ENCODE peak calls at places on chromosomes 3 and 15, in seven cellular contexts. L, C, J, A, W, G and S are unnamed samples.

GRCh38 chr3:43773273-43774104 is 82.8 kb downstream of the ABHD5 start:
- DNase-seq in C (peak; percentile 16), W (no peak), L (no peak), A (peak; percentile 22), G (no peak), J (peak; percentile 69), S (peak; percentile 85)

GRCh38 chr3:187878776-187879524 is 133.7 kb upstream of the BCL6 start:
- DNase-seq in J (no peak), C (peak; percentile 42), G (peak; percentile 26), L (no peak), W (no peak), A (no peak), S (no peak)

GRCh38 chr3:172098698-172099494 is 59.5 kb downstream of the FNDC3B start:
- DNase-seq in J (peak; percentile 62), G (no peak), C (no peak), A (no peak), L (no peak), W (no peak), S (peak; percentile 92)

GRCh38 chr15:40893019-40893723 is 1.1 kb upstream of the VPS18 start:
- DNase-seq in W (no peak), L (no peak), J (peak; percentile 32), C (no peak), G (no peak), A (no peak), S (no peak)

GRCh38 chr15:38707802-38708671 is 143.4 kb upstream of the RASGRP1 start:
- DNase-seq in W (peak; percentile 51), G (peak; percentile 40), A (peak; percentile 82), J (peak; percentile 53), L (peak; percentile 58), C (peak; percentile 80), S (peak; percentile 72)

GRCh38 chr3:123346041-123346440 is 102.8 kb downstream of the ADCY5 start:
- DNase-seq in G (no peak), C (no peak), L (no peak), J (no peak), W (no peak), A (no peak), S (no peak)

GRCh38 chr3:156551746-156552145 is 3.2 kb downstream of the SSR3 start:
- DNase-seq in L (no peak), G (no peak), W (no peak), C (peak; percentile 89), J (no peak), A (peak; percentile 59), S (peak; percentile 60)

GRCh38 chr3:188076176-188076575 is 77.8 kb upstream of the LPP start:
- DNase-seq in J (no peak), L (no peak), W (no peak), C (no peak), G (no peak), A (no peak), S (no peak)

GRCh38 chr3:122705379-122705778 is 24.7 kb downstream of the PARP14 start:
- DNase-seq in J (no peak), G (no peak), L (no peak), W (no peak), C (no peak), A (no peak), S (no peak)

GRCh38 chr3:76554717-76555116 is 485.2 kb upstream of the ROBO2 start:
- DNase-seq in L (no peak), J (no peak), C (peak; percentile 65), A (peak; percentile 58), G (no peak), W (no peak), S (no peak)

GRCh38 chr3:153138267-153139210 is 23.5 kb upstream of the RAP2B start:
- DNase-seq in J (peak; percentile 33), W (no peak), C (peak; percentile 96), G (peak; percentile 80), L (no peak), A (peak; percentile 96), S (peak; percentile 96)

GRCh38 chr3:102269401-102269800 is 165.4 kb upstream of the ZPLD1 start:
- DNase-seq in C (no peak), G (no peak), L (no peak), J (no peak), A (no peak), W (no peak), S (no peak)

DNA sequence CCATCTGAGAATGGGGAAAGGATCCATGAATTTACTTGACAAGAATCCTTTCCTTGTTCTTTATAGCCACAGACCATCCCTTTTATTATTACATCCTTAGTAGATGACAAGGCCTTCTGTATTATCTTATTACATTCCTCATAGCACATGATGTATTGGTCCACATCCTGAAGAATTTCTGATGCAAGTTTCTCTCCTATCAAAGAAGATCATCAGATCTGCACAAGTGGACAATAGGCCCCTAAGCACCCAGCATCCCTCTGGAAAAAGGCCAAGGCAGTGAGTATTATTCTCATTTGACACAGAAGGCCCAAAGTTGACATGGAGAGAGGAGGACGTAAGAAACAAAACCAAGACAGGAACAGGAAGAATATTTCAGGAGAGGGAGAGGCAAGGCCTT is 31.4 kb downstream of the MYL3 start:
- DNase-seq in L (no peak), G (no peak), J (no peak), A (no peak), W (no peak), C (no peak), S (no peak)
- H2BK120ac ChIP-seq in L (no peak overlapping the region), G (no peak overlapping the region), J (no peak overlapping the region), A (no peak overlapping the region), W (no peak overlapping the region), C (no peak overlapping the region), S (no peak overlapping the region)

GRCh38 chr15:62888628-62889027 is 153.9 kb upstream of the TPM1 start:
- DNase-seq in G (no peak), L (no peak), A (no peak), W (no peak), J (no peak), C (peak; percentile 17), S (no peak)
- H4K8ac ChIP-seq in G (peak overlapping the region; percentile 74), L (no peak overlapping the region), A (no peak overlapping the region), W (no peak overlapping the region), J (no peak overlapping the region), C (no peak overlapping the region), S (no peak overlapping the region)

GRCh38 chr3:190155752-190156151 is 35.1 kb upstream of the P3H2 start:
- DNase-seq in L (no peak), A (no peak), C (no peak), W (no peak), G (peak; percentile 25), J (no peak), S (no peak)

GRCh38 chr3:190159902-190160435 is 39.3 kb upstream of the P3H2 start:
- DNase-seq in W (no peak), A (no peak), J (no peak), G (no peak), C (no peak), L (no peak), S (no peak)

GRCh38 chr3:190158261-190158660 is 37.6 kb upstream of the P3H2 start:
- DNase-seq in J (no peak), A (no peak), G (no peak), L (no peak), W (no peak), C (no peak), S (no peak)
- H2BK5ac ChIP-seq in J (no peak overlapping the region), A (no peak overlapping the region), G (no peak overlapping the region), L (no peak overlapping the region), W (no peak overlapping the region), C (no peak overlapping the region), S (no peak overlapping the region)

GRCh38 chr15:94186770-94187331 is 44.5 kb upstream of the MCTP2 start:
- DNase-seq in J (peak; percentile 32), A (no peak), G (no peak), W (no peak), L (no peak), C (no peak), S (peak; percentile 24)

GRCh38 chr15:94185547-94186236 is 45.7 kb upstream of the MCTP2 start:
- DNase-seq in G (no peak), L (no peak), J (no peak), C (no peak), A (no peak), W (no peak), S (no peak)

GRCh38 chr15:94177112-94177511 is 54.2 kb upstream of the MCTP2 start:
- DNase-seq in W (no peak), C (peak; percentile 77), L (no peak), A (peak; percentile 68), J (no peak), G (peak; percentile 65), S (no peak)

DNA sequence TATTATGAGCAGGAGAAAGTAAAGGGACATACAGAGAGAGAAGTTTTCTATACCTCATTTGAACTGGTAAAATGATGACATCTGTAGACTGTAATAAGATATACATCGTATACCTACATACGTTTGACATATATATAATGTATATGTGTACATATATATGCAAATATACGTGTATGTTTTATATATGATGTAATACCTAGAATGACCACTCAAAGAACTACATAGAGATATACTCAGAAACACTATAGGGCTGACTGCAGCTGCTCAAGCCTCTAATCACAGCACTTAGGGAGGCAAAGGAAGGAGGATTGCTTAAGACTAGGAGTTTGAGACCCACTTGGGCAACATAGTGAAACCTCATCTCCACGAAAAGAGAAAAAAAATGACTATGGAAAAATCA is 48.5 kb upstream of the MCTP2 start:
- DNase-seq in J (no peak), C (no peak), G (no peak), L (no peak), W (no peak), A (no peak), S (no peak)
- H2BK120ac ChIP-seq in J (no peak overlapping the region), C (no peak overlapping the region), G (no peak overlapping the region), L (no peak overlapping the region), W (no peak overlapping the region), A (no peak overlapping the region), S (no peak overlapping the region)

GRCh38 chr3:15345051-15345607 is 12.7 kb upstream of the SH3BP5 start:
- DNase-seq in C (no peak), J (no peak), A (no peak), G (no peak), L (no peak), W (no peak), S (no peak)

GRCh38 chr3:15341030-15341726 is 8.8 kb upstream of the SH3BP5 start:
- DNase-seq in A (no peak), W (no peak), L (no peak), G (no peak), C (no peak), J (no peak), S (no peak)

GRCh38 chr3:15339786-15340215 is 7.4 kb upstream of the SH3BP5 start:
- DNase-seq in J (no peak), C (peak; percentile 75), W (no peak), G (no peak), A (peak; percentile 74), L (no peak), S (no peak)

GRCh38 chr3:15342945-15343344 is 10.6 kb upstream of the SH3BP5 start:
- DNase-seq in L (no peak), A (no peak), G (no peak), W (no peak), J (no peak), C (no peak), S (no peak)

GRCh38 chr3:15342252-15342651 is 9.9 kb upstream of the SH3BP5 start:
- DNase-seq in G (no peak), C (no peak), A (no peak), L (no peak), W (no peak), J (no peak), S (no peak)
- H4K8ac ChIP-seq in G (no peak overlapping the region), C (no peak overlapping the region), A (no peak overlapping the region), L (no peak overlapping the region), W (no peak overlapping the region), J (no peak overlapping the region), S (no peak overlapping the region)